ENCODE peak calls at places on chromosomes 13 and 19, in six cellular contexts. F is A549, W is NB4, I is HepG2, A is HCT116, T is GM12878. D is an unnamed sample.

GRCh38 chr13:71864981-71865857 is 1.8 kb downstream of the DACH1 start:
- DNase-seq in F (no peak), W (peak), I (no peak), A (no peak), T (no peak), D (peak)

GRCh38 chr13:50682966-50683365 is 160.5 kb downstream of the DLEU7 start:
- DNase-seq in F (no peak), W (no peak), I (no peak), A (no peak), T (no peak), D (no peak)

GRCh38 chr19:3404324-3405260 is 38.2 kb downstream of the NFIC start:
- DNase-seq in F (no peak), W (no peak), I (no peak), A (no peak), T (no peak), D (peak)

GRCh38 chr19:10505583-10506229 is 2.5 kb upstream of the KEAP1 start:
- DNase-seq in F (peak), W (peak), I (peak), A (peak), T (no peak), D (peak)

GRCh38 chr13:93709511-93710244 is 483.1 kb downstream of the GPC6 start:
- DNase-seq in F (no peak), W (no peak), I (no peak), A (no peak), T (no peak), D (no peak)

GRCh38 chr13:42990147-42990990 is 1.7 kb downstream of the EPSTI1 start:
- DNase-seq in F (no peak), W (no peak), I (no peak), A (no peak), T (no peak), D (no peak)

GRCh38 chr19:17109962-17110598 is 34.5 kb downstream of the MYO9B start:
- DNase-seq in F (no peak), W (peak), I (no peak), A (no peak), T (peak), D (no peak)

GRCh38 chr13:34571716-34572115 is 370.4 kb upstream of the NBEA start:
- DNase-seq in F (no peak), W (no peak), I (no peak), A (no peak), T (no peak), D (no peak)

GRCh38 chr13:22232186-22232585 is 561.3 kb downstream of the FGF9 start:
- DNase-seq in F (no peak), W (no peak), I (no peak), A (no peak), T (no peak), D (no peak)

GRCh38 chr13:101417043-101417406 is 717 bp upstream of the NALCN start:
- DNase-seq in F (peak), W (no peak), I (no peak), A (no peak), T (no peak), D (no peak)

GRCh38 chr19:18789883-18790565 is 1.1 kb downstream of the COMP start:
- DNase-seq in F (no peak), W (no peak), I (no peak), A (no peak), T (no peak), D (no peak)

GRCh38 chr13:39803851-39804250 is 148.4 kb downstream of the COG6 start:
- DNase-seq in F (no peak), W (no peak), I (no peak), A (no peak), T (no peak), D (no peak)

GRCh38 chr13:73325351-73326214 is 266.8 kb downstream of the KLF5 start:
- DNase-seq in F (no peak), W (no peak), I (peak), A (no peak), T (no peak), D (peak)

GRCh38 chr13:25037057-25037813 is 58.7 kb upstream of the PABPC3 start:
- DNase-seq in F (no peak), W (peak), I (peak), A (peak), T (no peak), D (peak)

DNA sequence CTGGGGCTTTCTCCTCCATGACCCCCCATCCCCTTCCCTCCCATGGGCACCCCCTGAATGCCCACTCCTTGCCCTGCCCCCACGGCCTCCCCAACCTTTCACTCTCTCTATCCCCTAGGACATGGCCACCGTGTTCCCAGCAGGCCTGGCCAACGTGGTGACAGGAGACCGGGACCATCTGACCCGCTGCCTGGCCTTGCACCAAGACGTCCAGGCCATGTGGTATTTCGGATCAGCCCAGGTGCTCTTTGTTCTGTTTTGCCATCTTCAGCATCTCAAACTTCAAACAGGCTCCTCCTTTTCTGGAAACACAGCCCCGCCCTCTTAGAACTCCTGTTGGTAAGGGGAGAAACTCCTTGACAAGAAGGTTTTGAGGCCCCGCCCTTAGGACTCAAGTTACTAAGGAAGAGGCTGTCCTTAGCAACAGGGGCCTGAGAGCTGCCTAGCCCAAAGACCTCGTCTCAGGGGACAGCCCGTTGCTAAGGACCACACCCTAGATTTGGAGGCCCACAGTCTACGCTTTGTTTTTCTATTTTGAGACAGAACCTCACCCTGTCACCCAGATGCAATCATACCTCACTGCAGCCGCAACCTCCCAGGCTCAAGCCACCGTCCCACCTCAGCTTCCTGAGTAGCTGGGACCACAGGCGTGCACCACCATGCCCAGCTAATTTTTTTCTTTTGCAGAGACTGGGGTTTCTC is 5.1 kb upstream of the FLT3LG start:
- DNase-seq in F (no peak), W (peak), I (no peak), A (no peak), T (peak), D (no peak)
- TF ChIP-seq MAX in F (no peak), W (no peak), I (no peak), A (no peak), T (no peak), D (no peak)

GRCh38 chr19:45901432-45901903 is 945 bp downstream of the MYPOP start:
- DNase-seq in F (no peak), W (peak), I (no peak), A (no peak), T (no peak), D (peak)
- TF ChIP-seq POLR2A in F (no peak), W (peak), I (no peak), A (no peak), T (peak), D (no peak)

DNA sequence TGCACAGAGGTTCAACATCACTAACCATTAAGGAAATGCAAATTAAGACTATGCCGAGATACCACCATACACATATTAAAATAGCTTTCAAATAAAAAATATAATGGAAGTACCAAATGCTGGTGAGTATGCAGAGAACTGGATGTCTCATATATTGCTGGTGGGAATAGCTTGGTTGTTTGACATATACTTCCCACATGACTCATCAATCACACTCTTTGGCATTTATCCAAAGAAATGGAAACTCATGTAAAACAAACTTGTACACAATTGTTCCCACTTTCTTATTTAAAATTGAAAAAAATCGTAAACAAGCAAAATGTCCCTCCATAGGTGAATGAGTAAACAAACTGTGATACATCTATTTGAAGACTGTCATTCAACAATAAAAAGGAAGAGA is 982.6 kb upstream of the ATXN8OS start:
- DNase-seq in F (no peak), W (no peak), I (no peak), A (no peak), T (no peak), D (no peak)
- TF ChIP-seq MAX in F (no peak), W (no peak), I (no peak), A (no peak), T (no peak), D (no peak)

GRCh38 chr13:113579686-113580085 is 4.9 kb upstream of the TFDP1 start:
- DNase-seq in F (no peak), W (no peak), I (no peak), A (no peak), T (no peak), D (no peak)
- TF ChIP-seq POLR2A in F (no peak), W (no peak), I (no peak), A (no peak), T (no peak), D (no peak)

DNA sequence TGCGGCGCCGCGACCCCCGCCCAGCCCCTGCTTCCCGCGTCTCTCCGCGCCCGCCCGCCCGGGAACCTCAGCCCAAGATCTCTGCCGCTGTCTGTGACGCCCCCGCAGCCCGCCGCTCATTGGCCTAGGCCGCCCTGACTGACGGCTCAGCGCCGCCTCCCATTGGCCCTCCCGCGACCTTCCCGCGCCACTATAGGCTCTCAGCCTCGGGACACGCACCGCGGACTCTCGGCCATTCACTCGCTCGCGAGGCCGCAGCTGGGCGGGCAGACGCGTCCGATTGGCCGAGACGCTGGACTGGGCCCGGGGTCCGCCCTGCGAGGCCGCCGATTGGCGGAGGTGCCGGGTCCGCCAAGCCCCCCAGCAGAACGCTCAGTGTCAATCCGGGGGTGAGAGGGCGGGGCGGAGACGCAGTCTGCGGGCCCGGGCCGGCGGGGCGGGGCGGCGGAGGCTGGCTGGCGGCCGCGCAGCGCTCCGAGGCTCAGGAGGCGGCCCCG is at the start of gene PRKACA:
- DNase-seq in F (peak), W (peak), I (peak), A (peak), T (peak), D (peak)
- TF ChIP-seq MAX in F (no peak), W (no peak), I (no peak), A (no peak), T (no peak), D (no peak)

D was measured in endothelial cell of umbilical vein.